ENCODE peak calls at places on chromosomes 1 and 21, in four cellular contexts. One of them, this sample, is unnamed.

GRCh38 chr1:224852901-224853568 is 76.4 kb upstream of the DNAH14 start:
- DNase-seq in DND-41: peak
- DNase-seq in fibroblast of pulmonary artery: peak
- DNase-seq in epithelial cell of proximal tubule: peak
- DNase-seq in this sample: peak

GRCh38 chr1:71196685-71197084 is 115.8 kb upstream of the ZRANB2 start:
- DNase-seq in fibroblast of pulmonary artery: peak
- DNase-seq in DND-41: no peak
- DNase-seq in epithelial cell of proximal tubule: no peak
- DNase-seq in this sample: peak

GRCh38 chr1:206923009-206923960 is 1.5 kb upstream of the FCMR start:
- DNase-seq in epithelial cell of proximal tubule: no peak
- DNase-seq in DND-41: peak
- DNase-seq in fibroblast of pulmonary artery: no peak
- DNase-seq in this sample: no peak

GRCh38 chr1:154999651-155000474 is 2.7 kb upstream of the ZBTB7B start:
- DNase-seq in DND-41: no peak
- DNase-seq in epithelial cell of proximal tubule: no peak
- DNase-seq in fibroblast of pulmonary artery: no peak
- DNase-seq in this sample: no peak

GRCh38 chr21:37232274-37233018 is 34.7 kb downstream of the VPS26C start:
- DNase-seq in fibroblast of pulmonary artery: no peak
- DNase-seq in DND-41: no peak
- DNase-seq in epithelial cell of proximal tubule: no peak
- DNase-seq in this sample: no peak

GRCh38 chr1:69103705-69104385 is 463.9 kb upstream of the LRRC7 start:
- DNase-seq in epithelial cell of proximal tubule: no peak
- DNase-seq in DND-41: no peak
- DNase-seq in fibroblast of pulmonary artery: no peak
- DNase-seq in this sample: no peak

GRCh38 chr1:6261615-6261995 is 707 bp upstream of the GPR153 start:
- DNase-seq in DND-41: no peak
- DNase-seq in fibroblast of pulmonary artery: no peak
- DNase-seq in epithelial cell of proximal tubule: no peak
- DNase-seq in this sample: no peak

GRCh38 chr1:235947989-235948388 is 81.3 kb upstream of the LYST start:
- DNase-seq in DND-41: no peak
- DNase-seq in fibroblast of pulmonary artery: no peak
- DNase-seq in epithelial cell of proximal tubule: no peak
- DNase-seq in this sample: no peak

GRCh38 chr1:222420621-222421020 is 127.3 kb downstream of the HHIPL2 start:
- DNase-seq in epithelial cell of proximal tubule: no peak
- DNase-seq in fibroblast of pulmonary artery: no peak
- DNase-seq in DND-41: no peak
- DNase-seq in this sample: no peak

GRCh38 chr1:9840176-9840575 is 16.4 kb upstream of the CLSTN1 start:
- DNase-seq in fibroblast of pulmonary artery: no peak
- DNase-seq in epithelial cell of proximal tubule: no peak
- DNase-seq in DND-41: no peak
- DNase-seq in this sample: no peak

GRCh38 chr1:29900727-29901126 is 664.4 kb downstream of the PTPRU start:
- DNase-seq in DND-41: no peak
- DNase-seq in epithelial cell of proximal tubule: no peak
- DNase-seq in fibroblast of pulmonary artery: no peak
- DNase-seq in this sample: no peak

DNA sequence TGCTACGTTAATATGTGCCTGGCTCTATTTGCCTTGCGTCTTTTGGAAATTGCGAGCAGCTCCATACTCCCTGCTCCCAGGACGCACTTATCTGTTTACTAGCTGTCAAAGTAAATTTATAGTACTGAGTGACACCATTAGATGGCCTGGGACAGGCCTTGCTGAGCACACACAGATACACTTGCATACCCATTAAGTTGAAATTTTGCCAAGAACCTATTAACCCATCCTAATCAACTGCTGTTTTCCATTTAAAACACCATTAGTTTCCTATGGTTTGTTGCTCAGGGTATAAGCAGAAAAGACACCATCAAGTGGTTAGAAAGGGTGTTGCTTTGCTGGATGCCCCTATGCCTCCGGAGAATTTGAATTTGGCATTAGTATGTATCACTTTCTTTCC is 187.3 kb downstream of the SLC44A5 start:
- DNase-seq in epithelial cell of proximal tubule: no peak
- DNase-seq in fibroblast of pulmonary artery: no peak
- DNase-seq in DND-41: no peak
- DNase-seq in this sample: no peak
- TF ChIP-seq CTCF in epithelial cell of proximal tubule: peak
- TF ChIP-seq CTCF in fibroblast of pulmonary artery: no peak
- TF ChIP-seq CTCF in DND-41: no peak
- TF ChIP-seq CTCF in this sample: no peak

GRCh38 chr1:43706598-43707190 is 642 bp upstream of the ST3GAL3 start:
- DNase-seq in fibroblast of pulmonary artery: no peak
- DNase-seq in DND-41: peak
- DNase-seq in epithelial cell of proximal tubule: no peak
- DNase-seq in this sample: peak

GRCh38 chr1:43704838-43705237 is 2.5 kb upstream of the ST3GAL3 start:
- DNase-seq in fibroblast of pulmonary artery: peak
- DNase-seq in DND-41: no peak
- DNase-seq in epithelial cell of proximal tubule: no peak
- DNase-seq in this sample: peak

GRCh38 chr1:43705982-43706597 is 1.2 kb upstream of the ST3GAL3 start:
- DNase-seq in fibroblast of pulmonary artery: no peak
- DNase-seq in DND-41: peak
- DNase-seq in epithelial cell of proximal tubule: no peak
- DNase-seq in this sample: no peak

GRCh38 chr1:43703836-43704235 is 3.5 kb upstream of the ST3GAL3 start:
- DNase-seq in epithelial cell of proximal tubule: no peak
- DNase-seq in DND-41: no peak
- DNase-seq in fibroblast of pulmonary artery: no peak
- DNase-seq in this sample: peak

DNA sequence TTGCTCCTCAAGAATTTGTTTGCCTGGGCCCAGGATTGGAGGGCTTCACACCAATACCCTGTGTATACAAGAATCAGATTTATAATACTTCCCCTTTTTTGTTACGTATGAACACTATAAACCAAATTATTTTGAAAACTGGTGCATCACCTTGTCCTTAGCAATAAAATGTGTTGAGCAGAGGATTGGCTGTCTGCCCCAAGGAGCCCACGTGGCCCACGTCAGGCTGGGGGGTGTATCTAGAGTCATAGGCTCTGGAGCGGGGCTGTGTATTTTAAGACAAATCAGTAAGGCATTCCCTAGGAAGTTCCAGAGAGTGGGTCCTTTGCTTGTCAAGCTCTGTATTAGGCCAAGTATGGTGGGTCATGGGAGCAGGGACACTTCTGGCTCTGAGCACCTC is 2.0 kb upstream of the ST3GAL3 start:
- DNase-seq in fibroblast of pulmonary artery: no peak
- DNase-seq in DND-41: no peak
- DNase-seq in epithelial cell of proximal tubule: no peak
- DNase-seq in this sample: no peak
- H3K4me3 ChIP-seq in fibroblast of pulmonary artery: no peak
- H3K4me3 ChIP-seq in DND-41: no peak
- H3K4me3 ChIP-seq in epithelial cell of proximal tubule: no peak
- H3K4me3 ChIP-seq in this sample: no peak

GRCh38 chr1:57770236-57770635 is 346.4 kb upstream of the DAB1 start:
- DNase-seq in fibroblast of pulmonary artery: no peak
- DNase-seq in epithelial cell of proximal tubule: no peak
- DNase-seq in DND-41: no peak
- DNase-seq in this sample: no peak

DNA sequence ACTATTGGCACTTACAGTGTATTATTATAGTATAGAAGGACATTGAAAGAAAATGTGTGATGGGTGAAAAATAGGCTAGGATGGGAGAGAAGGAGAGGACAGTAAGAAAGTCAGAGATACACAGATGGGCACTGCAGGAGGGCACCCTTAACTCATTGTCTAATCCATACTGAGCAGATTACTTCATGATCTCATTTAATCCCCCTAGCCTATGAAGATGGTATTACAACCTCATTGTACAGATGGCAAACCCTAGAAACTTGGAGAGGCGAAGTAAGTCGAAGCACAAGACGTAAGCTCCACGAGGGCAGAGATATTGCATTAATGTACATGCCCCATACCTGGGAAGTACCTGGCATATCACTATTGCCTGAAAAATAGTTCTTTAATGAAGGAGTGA is 346.9 kb upstream of the DAB1 start:
- DNase-seq in DND-41: no peak
- DNase-seq in fibroblast of pulmonary artery: peak
- DNase-seq in epithelial cell of proximal tubule: no peak
- DNase-seq in this sample: peak
- TF ChIP-seq CTCF in DND-41: peak
- TF ChIP-seq CTCF in fibroblast of pulmonary artery: peak
- TF ChIP-seq CTCF in epithelial cell of proximal tubule: peak
- TF ChIP-seq CTCF in this sample: peak

GRCh38 chr1:202194328-202194648 is 689 bp downstream of the LGR6 start:
- DNase-seq in epithelial cell of proximal tubule: no peak
- DNase-seq in fibroblast of pulmonary artery: no peak
- DNase-seq in DND-41: no peak
- DNase-seq in this sample: no peak
- H3K4me3 ChIP-seq in epithelial cell of proximal tubule: no peak
- H3K4me3 ChIP-seq in fibroblast of pulmonary artery: no peak
- H3K4me3 ChIP-seq in DND-41: no peak
- H3K4me3 ChIP-seq in this sample: no peak